ENCODE peak calls at places on chromosome 4, in seven cellular contexts. G is neuronal stem cell, T is IMR-90, J is mesendoderm, R is H1, N is H9, M is mesenchymal stem cell. E is an unnamed sample.

GRCh38 chr4:150547154-150547838 is 34.7 kb upstream of the MAB21L2 start:
- DNase-seq in T (no peak), G (peak), M (no peak), N (no peak), R (no peak), J (no peak), E (no peak)

GRCh38 chr4:135741583-135741982 is 1540.0 kb upstream of the PABPC4L start:
- DNase-seq in M (no peak), T (no peak), G (no peak), R (no peak), J (no peak), N (no peak), E (no peak)

GRCh38 chr4:69092190-69092589 is 4.1 kb upstream of the UGT2B7 start:
- DNase-seq in R (no peak), N (no peak), G (no peak), J (no peak), T (peak), M (peak), E (no peak)

GRCh38 chr4:25433966-25434667 is 57.1 kb downstream of the ANAPC4 start:
- DNase-seq in G (no peak), T (no peak), N (no peak), R (no peak), J (no peak), M (no peak), E (no peak)

GRCh38 chr4:150224896-150225591 is 146.8 kb downstream of the DCLK2 start:
- DNase-seq in M (peak), J (peak), T (peak), R (no peak), N (no peak), G (no peak), E (no peak)

GRCh38 chr4:80094191-80094590 is 21.2 kb upstream of the ANTXR2 start:
- DNase-seq in R (no peak), J (no peak), N (no peak), G (no peak), T (peak), M (peak), E (no peak)

GRCh38 chr4:74293558-74293957 is 14.7 kb upstream of the EPGN start:
- DNase-seq in N (no peak), J (no peak), R (no peak), T (no peak), M (no peak), G (no peak), E (no peak)

GRCh38 chr4:101831816-101832215 is 41.3 kb downstream of the BANK1 start:
- DNase-seq in M (no peak), R (no peak), N (no peak), T (no peak), J (peak), G (no peak), E (no peak)

GRCh38 chr4:22237155-22237751 is 278.6 kb downstream of the ADGRA3 start:
- DNase-seq in N (peak), R (peak), T (peak), J (peak), M (no peak), G (no peak), E (peak)

GRCh38 chr4:38223306-38223705 is 263.1 kb downstream of the PTTG2 start:
- DNase-seq in J (no peak), R (no peak), T (no peak), M (no peak), G (no peak), N (no peak), E (no peak)

GRCh38 chr4:33837043-33837442 is 2407.3 kb downstream of the ARAP2 start:
- DNase-seq in J (peak), T (peak), R (no peak), N (no peak), G (no peak), M (peak), E (peak)

GRCh38 chr4:119113033-119113655 is 22.5 kb upstream of the MYOZ2 start:
- DNase-seq in R (no peak), M (peak), T (peak), J (peak), G (no peak), N (no peak), E (no peak)

GRCh38 chr4:105350859-105351494 is 122.9 kb downstream of the PPA2 start:
- DNase-seq in N (no peak), J (no peak), G (no peak), M (peak), R (no peak), T (peak), E (no peak)

GRCh38 chr4:105474110-105474518 is 252 bp upstream of the PPA2 start:
- DNase-seq in N (peak), T (peak), R (no peak), M (no peak), J (no peak), G (no peak), E (no peak)

GRCh38 chr4:8050555-8051206 is 107.9 kb downstream of the ABLIM2 start:
- DNase-seq in N (peak), M (peak), J (peak), T (peak), R (peak), G (no peak), E (no peak)

GRCh38 chr4:165692082-165692481 is 181.0 kb upstream of the TLL1 start:
- DNase-seq in M (no peak), R (no peak), T (no peak), G (no peak), J (no peak), N (no peak), E (no peak)

GRCh38 chr4:14265651-14266050 is 638.1 kb upstream of the BOD1L1 start:
- DNase-seq in G (no peak), M (no peak), N (no peak), J (no peak), T (no peak), R (no peak), E (no peak)

GRCh38 chr4:139704915-139705485 is 39.4 kb downstream of the MGST2 start:
- DNase-seq in N (no peak), M (peak), T (peak), R (no peak), J (peak), G (no peak), E (no peak)

GRCh38 chr4:61911313-61911756 is 711.2 kb downstream of the ADGRL3 start:
- DNase-seq in N (peak), T (no peak), R (no peak), J (peak), M (peak), G (no peak), E (no peak)

GRCh38 chr4:110854021-110854678 is 231.3 kb upstream of the PITX2 start:
- DNase-seq in R (no peak), G (no peak), N (no peak), M (peak), T (peak), J (peak), E (peak)

GRCh38 chr4:169492436-169493163 is 119.8 kb downstream of the NEK1 start:
- DNase-seq in R (peak), G (peak), J (peak), T (peak), M (peak), N (peak), E (peak)

GRCh38 chr4:146291313-146291712 is 77.0 kb downstream of the REELD1 start:
- DNase-seq in G (no peak), M (no peak), J (peak), T (no peak), N (no peak), R (no peak), E (no peak)

GRCh38 chr4:56655209-56655626 is 25.9 kb downstream of the HOPX start:
- DNase-seq in M (peak), G (no peak), R (no peak), J (peak), N (peak), T (peak), E (peak)

GRCh38 chr4:173930329-173930967 is 353.0 kb downstream of the FBXO8 start:
- DNase-seq in T (no peak), J (no peak), M (no peak), N (no peak), G (no peak), R (no peak), E (no peak)

GRCh38 chr4:62531250-62531649 is 1331.1 kb downstream of the ADGRL3 start:
- DNase-seq in R (no peak), T (no peak), N (peak), M (no peak), G (peak), J (peak), E (no peak)

GRCh38 chr4:180940680-180941079 is 1302.5 kb upstream of the TENM3 start:
- DNase-seq in N (no peak), M (no peak), J (no peak), R (no peak), G (no peak), T (no peak), E (no peak)

DNA sequence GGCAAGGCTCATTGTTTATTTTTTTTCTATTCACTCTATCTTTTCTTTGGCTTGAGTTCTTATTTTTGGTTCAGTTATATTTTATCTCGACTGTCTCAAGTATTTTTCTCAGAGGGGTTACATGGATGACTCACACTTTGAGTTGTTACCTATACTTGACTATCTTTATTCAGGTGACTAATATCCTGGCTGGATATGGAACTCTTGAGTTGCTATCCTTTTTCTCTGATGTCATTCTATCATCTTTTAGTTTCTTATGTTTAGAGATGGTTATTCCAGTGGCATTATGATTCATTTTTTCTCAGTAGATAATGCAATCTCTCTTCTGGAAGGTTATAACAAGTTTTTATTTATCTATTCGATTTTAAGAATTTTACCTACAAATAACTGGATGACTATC is 117.9 kb downstream of the COX18 start:
- DNase-seq in J (no peak), T (no peak), G (no peak), R (no peak), M (no peak), N (no peak), E (no peak)
- H3K18ac ChIP-seq in J (no peak), T (no peak), G (no peak), R (no peak), M (no peak), N (no peak), E (no peak)

GRCh38 chr4:143768007-143768591 is 67.6 kb upstream of the FREM3 start:
- DNase-seq in N (no peak), R (no peak), M (no peak), J (no peak), G (no peak), T (no peak), E (no peak)

GRCh38 chr4:143763587-143763986 is 63.1 kb upstream of the FREM3 start:
- DNase-seq in R (no peak), J (no peak), M (no peak), T (no peak), N (no peak), G (no peak), E (no peak)

GRCh38 chr4:143762511-143762910 is 62.0 kb upstream of the FREM3 start:
- DNase-seq in T (no peak), N (no peak), J (no peak), R (no peak), G (no peak), M (no peak), E (no peak)
- H3K18ac ChIP-seq in T (no peak), N (no peak), J (no peak), R (no peak), G (no peak), M (no peak), E (no peak)

DNA sequence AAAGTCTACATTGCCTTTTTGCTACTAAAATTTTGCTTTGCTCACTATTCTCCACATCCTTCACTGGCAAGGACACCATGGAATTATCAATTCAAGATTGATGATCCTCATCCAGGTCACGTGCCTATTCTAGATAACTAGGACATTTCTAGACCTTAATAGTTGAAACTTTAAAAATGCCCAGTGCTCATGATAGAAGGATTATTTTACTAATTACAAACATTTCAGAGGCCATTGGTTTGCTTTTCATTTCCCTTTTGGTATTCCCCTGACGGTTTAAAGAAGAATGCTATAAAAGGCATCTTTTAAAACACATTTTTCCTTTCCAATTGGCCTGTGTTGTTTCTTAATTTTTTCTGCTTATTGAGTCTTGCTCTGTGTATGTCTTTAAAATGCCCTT is 249.4 kb downstream of the NDST4 start:
- DNase-seq in N (no peak), M (no peak), R (no peak), G (no peak), T (no peak), J (no peak), E (no peak)
- H3K18ac ChIP-seq in N (no peak), M (no peak), R (no peak), G (no peak), T (no peak), J (no peak), E (no peak)

GRCh38 chr4:187125062-187125461 is 401.4 kb upstream of the FAT1 start:
- DNase-seq in T (no peak), M (no peak), N (no peak), R (no peak), J (no peak), G (no peak), E (no peak)

GRCh38 chr4:187124311-187124710 is 400.7 kb upstream of the FAT1 start:
- DNase-seq in R (no peak), G (peak), N (no peak), J (no peak), T (no peak), M (no peak), E (no peak)

GRCh38 chr4:187127456-187127855 is 403.8 kb upstream of the FAT1 start:
- DNase-seq in J (no peak), T (no peak), R (no peak), N (no peak), M (peak), G (no peak), E (no peak)

GRCh38 chr4:187128971-187129370 is 405.3 kb upstream of the FAT1 start:
- DNase-seq in J (no peak), N (no peak), G (no peak), R (no peak), M (peak), T (peak), E (peak)

GRCh38 chr4:187128226-187128625 is 404.6 kb upstream of the FAT1 start:
- DNase-seq in G (no peak), R (no peak), J (peak), M (peak), T (peak), N (no peak), E (peak)
- H3K18ac ChIP-seq in G (no peak), R (no peak), J (no peak), M (peak), T (no peak), N (no peak), E (no peak)

DNA sequence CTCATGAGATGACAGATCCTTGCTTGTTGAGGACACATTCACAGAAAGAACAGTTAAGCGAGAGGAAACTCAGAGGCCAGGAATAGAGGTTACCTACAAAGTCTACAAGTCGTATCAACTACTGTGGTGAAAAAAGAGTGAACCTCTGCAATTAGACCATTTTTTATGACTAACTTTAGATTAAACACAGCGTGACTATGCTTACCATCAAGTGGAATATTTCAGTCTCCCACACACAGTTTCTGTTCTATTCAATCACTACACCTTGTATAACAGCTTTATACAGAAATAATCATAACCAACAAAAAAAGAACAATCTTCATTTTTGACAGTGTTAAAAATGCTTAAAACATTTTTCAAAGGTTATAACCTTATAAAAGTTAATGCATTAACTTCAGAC is 46.6 kb downstream of the ADAMTS3 start:
- DNase-seq in T (no peak), M (no peak), R (no peak), N (no peak), G (no peak), J (no peak), E (no peak)
- H3K18ac ChIP-seq in T (no peak), M (no peak), R (no peak), N (no peak), G (no peak), J (no peak), E (no peak)

DNA sequence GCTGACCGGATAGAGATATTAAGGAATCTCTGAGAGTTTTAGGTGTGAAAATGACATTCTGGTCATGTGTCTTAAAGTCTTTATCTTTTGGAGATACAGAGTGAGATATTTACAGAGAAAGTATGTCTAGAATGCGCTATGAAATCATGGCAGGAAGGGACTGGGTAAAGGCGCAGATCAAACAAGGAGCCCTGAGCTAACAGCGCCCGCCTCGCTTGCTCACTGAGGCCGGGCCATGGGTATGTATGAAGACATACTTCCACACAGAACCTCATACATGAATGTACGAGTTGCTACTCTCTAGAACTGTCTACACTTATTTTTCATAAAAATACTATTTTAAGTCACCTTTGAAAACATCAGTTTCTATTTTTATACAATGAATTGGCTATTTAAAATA is 20.0 kb downstream of the FAM53A start:
- DNase-seq in N (no peak), R (no peak), G (no peak), J (no peak), M (no peak), T (no peak), E (peak)
- H3K18ac ChIP-seq in N (no peak), R (no peak), G (no peak), J (no peak), M (no peak), T (no peak), E (no peak)

GRCh38 chr4:188780686-188781085 is 641.4 kb downstream of the TRIML1 start:
- DNase-seq in R (no peak), T (no peak), J (no peak), N (no peak), G (no peak), M (peak), E (no peak)
- H3K18ac ChIP-seq in R (no peak), T (no peak), J (no peak), N (no peak), G (no peak), M (peak), E (no peak)